ENCODE peak calls at places on chromosome 13, in six cellular contexts. F, X, A, M, S and Y are unnamed samples.

GRCh38 chr13:61989984-61990383 is 574.3 kb upstream of the PCDH20 start:
- DNase-seq in X (no peak), M (no peak), A (no peak), F (no peak), S (no peak), Y (no peak)

GRCh38 chr13:31321457-31321856 is 121.7 kb downstream of the B3GLCT start:
- DNase-seq in F (no peak), M (no peak), X (no peak), S (no peak), A (no peak), Y (no peak)

GRCh38 chr13:110546389-110546788 is 15.1 kb downstream of the RAB20 start:
- DNase-seq in A (no peak), X (no peak), S (no peak), F (no peak), M (no peak), Y (no peak)

GRCh38 chr13:111431241-111431640 is 110.8 kb downstream of the TEX29 start:
- DNase-seq in S (no peak), F (no peak), A (no peak), M (no peak), X (no peak), Y (no peak)

GRCh38 chr13:37640499-37640898 is 41.9 kb upstream of the POSTN start:
- DNase-seq in F (no peak), A (no peak), X (peak), S (peak), M (peak), Y (no peak)

GRCh38 chr13:113400621-113401451 is 36.9 kb upstream of the GRTP1 start:
- DNase-seq in M (no peak), S (no peak), A (no peak), X (no peak), F (no peak), Y (no peak)

GRCh38 chr13:113631341-113632095 is 26.5 kb downstream of the ATP4B start:
- DNase-seq in M (no peak), A (no peak), S (no peak), X (no peak), F (no peak), Y (no peak)

GRCh38 chr13:62033932-62034331 is 618.3 kb upstream of the PCDH20 start:
- DNase-seq in A (no peak), X (no peak), F (no peak), S (no peak), M (no peak), Y (no peak)

GRCh38 chr13:110575322-110576069 is 14.0 kb upstream of the RAB20 start:
- DNase-seq in F (no peak), M (no peak), A (peak), X (peak), S (peak), Y (peak)

GRCh38 chr13:44620057-44620456 is 43.9 kb upstream of the TSC22D1 start:
- DNase-seq in M (no peak), X (no peak), F (no peak), S (peak), A (no peak), Y (no peak)

GRCh38 chr13:95204231-95204765 is 97.0 kb downstream of the ABCC4 start:
- DNase-seq in X (no peak), M (no peak), A (no peak), S (no peak), F (no peak), Y (peak)

GRCh38 chr13:94050039-94050438 is 429.4 kb downstream of the DCT start:
- DNase-seq in M (no peak), S (no peak), F (no peak), A (no peak), X (no peak), Y (no peak)